ENCODE peak calls at places on chromosomes 16 and 17, in eight cellular contexts. Y is stimulated activated CD8-positive, alpha-beta memory T cell treated with anti-CD3 and anti-CD28 coated beads, Interleukin-2, amount 100 ng/mL, for 48 hours; Q is left ventricle myocardium inferior; X is NCI-H1105; I is activated CD8-positive, alpha-beta T cell treated with anti-CD3 and anti-CD28 coated beads, Interleukin-2, amount 10 ng/mL, durations not matched to agents 7 days and 5 days; U is iris pigment epithelial cell; V is HEK293T; L is BJ. P is an unnamed sample.

GRCh38 chr17:54859187-54859586 is 41.5 kb upstream of the TOM1L1 start:
- DNase-seq in Y (no peak), Q (no peak), X (no peak), I (no peak), U (no peak), V (no peak), L (no peak), P (no peak)

GRCh38 chr16:79134300-79134699 is 466.2 kb downstream of the MAF start:
- DNase-seq in Y (no peak), Q (no peak), X (no peak), I (no peak), U (no peak), V (no peak), L (no peak), P (no peak)

GRCh38 chr16:75116081-75116910 is at the start of gene LDHD:
- DNase-seq in Y (no peak), Q (peak; percentile 83), X (no peak), I (no peak), U (peak; percentile 72), V (peak; percentile 60), L (no peak), P (peak; percentile 85)

GRCh38 chr17:11598274-11599221 is at the start of gene DNAH9:
- DNase-seq in Y (peak; percentile 16), Q (peak; percentile 97), X (peak; percentile 97), I (peak; percentile 25), U (peak; percentile 63), V (no peak), L (no peak), P (peak; percentile 96)

GRCh38 chr17:15273141-15273793 is 8.1 kb upstream of the PMP22 start:
- DNase-seq in Y (no peak), Q (no peak), X (no peak), I (no peak), U (peak; percentile 98), V (no peak), L (peak; percentile 96), P (no peak)

GRCh38 chr17:79707931-79708891 is 22.5 kb upstream of the ENPP7 start:
- DNase-seq in Y (peak; percentile 40), Q (no peak), X (peak; percentile 40), I (peak; percentile 71), U (peak; percentile 26), V (peak; percentile 77), L (no peak), P (peak; percentile 80)

GRCh38 chr17:67629963-67630320 is 87.8 kb upstream of the NOL11 start:
- DNase-seq in Y (no peak), Q (no peak), X (no peak), I (peak; percentile 24), U (peak; percentile 69), V (peak; percentile 48), L (peak; percentile 17), P (no peak)

GRCh38 chr17:37361543-37361942 is 14.2 kb upstream of the C17orf78 start:
- DNase-seq in Y (no peak), Q (no peak), X (no peak), I (no peak), U (no peak), V (no peak), L (no peak), P (no peak)

GRCh38 chr16:1908983-1909382 is 9.2 kb downstream of the HS3ST6 start:
- DNase-seq in Y (no peak), Q (no peak), X (no peak), I (no peak), U (no peak), V (no peak), L (no peak), P (no peak)

GRCh38 chr16:48384305-48384981 is 770 bp downstream of the SIAH1 start:
- DNase-seq in Y (no peak), Q (peak; percentile 71), X (peak; percentile 69), I (peak; percentile 37), U (peak; percentile 47), V (peak; percentile 61), L (no peak), P (peak; percentile 78)

GRCh38 chr17:4150106-4150505 is 7.1 kb downstream of the CYB5D2 start:
- DNase-seq in Y (no peak), Q (no peak), X (no peak), I (no peak), U (peak; percentile 4), V (no peak), L (no peak), P (no peak)

GRCh38 chr17:55286681-55287589 is 22.2 kb downstream of the HLF start:
- DNase-seq in Y (no peak), Q (no peak), X (no peak), I (no peak), U (peak; percentile 75), V (no peak), L (no peak), P (no peak)